ENCODE peak calls at places on chromosomes 6 and 20, in five cellular contexts. Y is SK-N-SH, I is HepG2, D is GM12878, W is K562. F is an unnamed sample.

GRCh38 chr6:5042436-5042835 is 38.6 kb upstream of the RPP40 start:
- DNase-seq in Y (no peak), I (no peak), D (no peak), W (no peak), F (no peak)

GRCh38 chr20:8749101-8749500 is 319.8 kb upstream of the PLCB4 start:
- DNase-seq in Y (no peak), I (no peak), D (no peak), W (no peak), F (no peak)

GRCh38 chr6:121504227-121504626 is 68.8 kb downstream of the GJA1 start:
- DNase-seq in Y (no peak), I (no peak), D (no peak), W (no peak), F (no peak)

GRCh38 chr6:37103169-37104039 is 66.5 kb upstream of the PIM1 start:
- DNase-seq in Y (peak), I (peak), D (no peak), W (peak), F (no peak)

GRCh38 chr6:45423901-45424627 is 46.3 kb upstream of the SUPT3H start:
- DNase-seq in Y (peak), I (no peak), D (no peak), W (no peak), F (no peak)

GRCh38 chr20:35307666-35308653 is 15.7 kb upstream of the FAM83C start:
- DNase-seq in Y (no peak), I (no peak), D (no peak), W (no peak), F (peak)

GRCh38 chr20:11544029-11544678 is 373.5 kb upstream of the BTBD3 start:
- DNase-seq in Y (peak), I (peak), D (peak), W (no peak), F (peak)

GRCh38 chr6:160198577-160199211 is 59.9 kb downstream of the SLC22A2 start:
- DNase-seq in Y (no peak), I (peak), D (no peak), W (no peak), F (no peak)

GRCh38 chr20:9417665-9418064 is 96.7 kb upstream of the LAMP5 start:
- DNase-seq in Y (no peak), I (no peak), D (no peak), W (no peak), F (no peak)

GRCh38 chr6:162058281-162058875 is 669.2 kb downstream of the PRKN start:
- DNase-seq in Y (no peak), I (peak), D (no peak), W (no peak), F (peak)

GRCh38 chr6:62236784-62237183 is 49.2 kb downstream of the KHDRBS2 start:
- DNase-seq in Y (no peak), I (no peak), D (no peak), W (no peak), F (no peak)

GRCh38 chr20:45374101-45374467 is 4.0 kb downstream of the TP53TG5 start:
- DNase-seq in Y (no peak), I (no peak), D (no peak), W (no peak), F (no peak)
- TF ChIP-seq JUND in Y (no peak), I (no peak), D (no peak), W (no peak), F (no peak)

DNA sequence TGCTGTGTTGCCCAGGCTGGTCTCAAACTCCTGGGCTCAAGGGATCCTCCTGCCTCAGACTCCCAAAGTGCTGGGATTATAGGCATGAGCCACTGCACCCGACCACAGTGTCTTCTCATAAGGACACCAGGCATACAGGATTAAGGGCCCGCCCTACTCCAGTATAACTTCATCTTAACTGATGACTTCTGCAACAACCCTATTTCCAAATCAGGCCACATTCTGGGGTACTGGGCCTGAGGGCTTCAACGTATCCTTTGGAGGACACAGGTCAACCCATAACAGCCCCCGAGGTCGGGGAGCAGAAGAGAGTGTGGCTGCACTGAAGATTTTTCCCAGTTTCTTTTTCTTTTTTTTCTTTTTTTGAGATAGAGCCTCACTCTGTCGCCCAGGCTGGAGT is 39.7 kb downstream of the SUN5 start:
- DNase-seq in Y (no peak), I (no peak), D (no peak), W (no peak), F (no peak)
- TF ChIP-seq JUND in Y (no peak), I (no peak), D (no peak), W (no peak), F (no peak)

DNA sequence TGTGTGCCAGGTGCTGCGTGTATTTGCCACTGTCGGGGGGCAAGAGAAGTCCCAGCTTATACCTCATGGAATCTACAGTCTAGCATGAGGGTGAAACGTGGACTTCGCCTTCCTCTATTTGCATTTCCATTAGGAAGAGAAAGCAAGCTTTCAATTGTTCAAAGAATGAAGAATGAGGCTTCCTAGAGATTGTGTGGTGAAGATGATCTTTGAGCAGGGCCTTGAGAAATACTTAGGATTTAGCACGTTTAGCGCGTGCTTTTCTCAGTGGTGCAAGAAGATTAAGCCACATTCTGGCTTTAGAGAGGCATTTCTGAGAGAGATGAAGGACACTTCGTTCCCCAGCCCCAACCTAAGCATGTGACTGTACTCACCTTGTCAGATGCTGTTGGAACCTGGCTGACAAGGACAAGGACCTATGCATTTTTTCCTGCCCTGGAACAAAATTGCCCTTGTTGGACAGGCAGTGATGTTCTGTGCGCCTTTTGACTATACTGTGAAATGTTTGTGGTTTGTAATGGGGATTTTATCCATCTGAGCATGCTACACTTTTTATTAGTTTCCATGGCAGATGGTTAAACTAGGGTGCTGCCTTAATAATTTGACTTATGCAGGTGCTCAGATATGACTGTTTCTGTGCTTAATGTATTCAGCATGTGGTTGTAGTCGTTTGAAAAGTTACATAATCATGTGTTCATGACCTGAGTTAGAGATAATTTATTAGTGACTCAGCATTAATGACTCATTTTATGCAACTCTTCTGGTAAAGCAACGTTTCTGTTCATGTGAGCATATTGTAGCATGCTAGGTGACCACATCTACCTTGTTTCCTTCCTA is 10.7 kb downstream of the TULP4 start:
- DNase-seq in Y (no peak), I (peak), D (peak), W (peak), F (no peak)
- TF ChIP-seq JUND in Y (peak), I (no peak), D (no peak), W (no peak), F (no peak)

GRCh38 chr20:14536738-14537137 is 199.3 kb upstream of the FLRT3 start:
- DNase-seq in Y (peak), I (no peak), D (no peak), W (no peak), F (no peak)
- TF ChIP-seq JUND in Y (no peak), I (no peak), D (no peak), W (no peak), F (no peak)